ENCODE peak calls at places on chromosomes 16 and 17, in eight cellular contexts. One of them, this sample, is unnamed.
A peak's percentile ranks its signal among the peaks of the same experiment; 100 is the strongest.

GRCh38 chr17:67629963-67630320 is 87.8 kb upstream of the NOL11 start:
- DNase-seq in skeletal muscle cell: no peak
- DNase-seq in ascending aorta: no peak
- DNase-seq in HFFc6: peak; percentile 55
- DNase-seq in activated gamma-delta T cell treated with Interleukin-2 at 50 U/mL for 16 hours: no peak
- DNase-seq in stimulated activated CD4-positive, alpha-beta T cell treated with anti-CD3 and anti-CD28 coated beads, Interleukin-1b, Interleukin-23, amount 100 ng/mL, for 1 hour: no peak
- DNase-seq in KG1: no peak
- DNase-seq in AML-193: no peak
- DNase-seq in this sample: no peak

GRCh38 chr16:21973945-21974344 is 20.8 kb downstream of the UQCRC2 start:
- DNase-seq in skeletal muscle cell: no peak
- DNase-seq in ascending aorta: no peak
- DNase-seq in HFFc6: no peak
- DNase-seq in activated gamma-delta T cell treated with Interleukin-2 at 50 U/mL for 16 hours: no peak
- DNase-seq in stimulated activated CD4-positive, alpha-beta T cell treated with anti-CD3 and anti-CD28 coated beads, Interleukin-1b, Interleukin-23, amount 100 ng/mL, for 1 hour: no peak
- DNase-seq in KG1: no peak
- DNase-seq in AML-193: no peak
- DNase-seq in this sample: no peak

GRCh38 chr17:10421211-10421610 is 539 bp downstream of the MYH8 start:
- DNase-seq in skeletal muscle cell: no peak
- DNase-seq in ascending aorta: no peak
- DNase-seq in HFFc6: no peak
- DNase-seq in activated gamma-delta T cell treated with Interleukin-2 at 50 U/mL for 16 hours: no peak
- DNase-seq in stimulated activated CD4-positive, alpha-beta T cell treated with anti-CD3 and anti-CD28 coated beads, Interleukin-1b, Interleukin-23, amount 100 ng/mL, for 1 hour: no peak
- DNase-seq in KG1: no peak
- DNase-seq in AML-193: no peak
- DNase-seq in this sample: no peak

GRCh38 chr17:6456914-6457687 is 12.8 kb downstream of the PIMREG start:
- DNase-seq in skeletal muscle cell: no peak
- DNase-seq in ascending aorta: no peak
- DNase-seq in HFFc6: peak; percentile 61
- DNase-seq in activated gamma-delta T cell treated with Interleukin-2 at 50 U/mL for 16 hours: no peak
- DNase-seq in stimulated activated CD4-positive, alpha-beta T cell treated with anti-CD3 and anti-CD28 coated beads, Interleukin-1b, Interleukin-23, amount 100 ng/mL, for 1 hour: no peak
- DNase-seq in KG1: no peak
- DNase-seq in AML-193: no peak
- DNase-seq in this sample: no peak

GRCh38 chr17:44439168-44439567 is 49.7 kb upstream of the ITGA2B start:
- DNase-seq in skeletal muscle cell: no peak
- DNase-seq in ascending aorta: no peak
- DNase-seq in HFFc6: no peak
- DNase-seq in activated gamma-delta T cell treated with Interleukin-2 at 50 U/mL for 16 hours: no peak
- DNase-seq in stimulated activated CD4-positive, alpha-beta T cell treated with anti-CD3 and anti-CD28 coated beads, Interleukin-1b, Interleukin-23, amount 100 ng/mL, for 1 hour: no peak
- DNase-seq in KG1: no peak
- DNase-seq in AML-193: no peak
- DNase-seq in this sample: no peak

GRCh38 chr16:47903470-47903869 is 252.3 kb downstream of the ABCC12 start:
- DNase-seq in skeletal muscle cell: no peak
- DNase-seq in ascending aorta: no peak
- DNase-seq in HFFc6: no peak
- DNase-seq in activated gamma-delta T cell treated with Interleukin-2 at 50 U/mL for 16 hours: no peak
- DNase-seq in stimulated activated CD4-positive, alpha-beta T cell treated with anti-CD3 and anti-CD28 coated beads, Interleukin-1b, Interleukin-23, amount 100 ng/mL, for 1 hour: no peak
- DNase-seq in KG1: no peak
- DNase-seq in AML-193: no peak
- DNase-seq in this sample: no peak

GRCh38 chr17:51154176-51154575 is 817 bp downstream of the NME1 start:
- DNase-seq in skeletal muscle cell: no peak
- DNase-seq in ascending aorta: no peak
- DNase-seq in HFFc6: no peak
- DNase-seq in activated gamma-delta T cell treated with Interleukin-2 at 50 U/mL for 16 hours: no peak
- DNase-seq in stimulated activated CD4-positive, alpha-beta T cell treated with anti-CD3 and anti-CD28 coated beads, Interleukin-1b, Interleukin-23, amount 100 ng/mL, for 1 hour: no peak
- DNase-seq in KG1: no peak
- DNase-seq in AML-193: peak; percentile 40
- DNase-seq in this sample: no peak

GRCh38 chr17:7833795-7834553 is at the start of gene KDM6B:
- DNase-seq in skeletal muscle cell: no peak
- DNase-seq in ascending aorta: peak; percentile 97
- DNase-seq in HFFc6: peak; percentile 81
- DNase-seq in activated gamma-delta T cell treated with Interleukin-2 at 50 U/mL for 16 hours: peak; percentile 82
- DNase-seq in stimulated activated CD4-positive, alpha-beta T cell treated with anti-CD3 and anti-CD28 coated beads, Interleukin-1b, Interleukin-23, amount 100 ng/mL, for 1 hour: peak; percentile 72
- DNase-seq in KG1: peak; percentile 28
- DNase-seq in AML-193: peak; percentile 62
- DNase-seq in this sample: peak; percentile 96

GRCh38 chr16:70460737-70461261 is 6.4 kb downstream of the FCSK start:
- DNase-seq in skeletal muscle cell: no peak
- DNase-seq in ascending aorta: no peak
- DNase-seq in HFFc6: no peak
- DNase-seq in activated gamma-delta T cell treated with Interleukin-2 at 50 U/mL for 16 hours: no peak
- DNase-seq in stimulated activated CD4-positive, alpha-beta T cell treated with anti-CD3 and anti-CD28 coated beads, Interleukin-1b, Interleukin-23, amount 100 ng/mL, for 1 hour: no peak
- DNase-seq in KG1: no peak
- DNase-seq in AML-193: no peak
- DNase-seq in this sample: no peak

GRCh38 chr17:50947844-50948514 is 81.8 kb upstream of the TOB1 start:
- DNase-seq in skeletal muscle cell: no peak
- DNase-seq in ascending aorta: peak; percentile 74
- DNase-seq in HFFc6: no peak
- DNase-seq in activated gamma-delta T cell treated with Interleukin-2 at 50 U/mL for 16 hours: no peak
- DNase-seq in stimulated activated CD4-positive, alpha-beta T cell treated with anti-CD3 and anti-CD28 coated beads, Interleukin-1b, Interleukin-23, amount 100 ng/mL, for 1 hour: no peak
- DNase-seq in KG1: no peak
- DNase-seq in AML-193: no peak
- DNase-seq in this sample: peak; percentile 88

GRCh38 chr16:3485821-3486505 is 9.3 kb downstream of the C16orf90 start:
- DNase-seq in skeletal muscle cell: no peak
- DNase-seq in ascending aorta: no peak
- DNase-seq in HFFc6: no peak
- DNase-seq in activated gamma-delta T cell treated with Interleukin-2 at 50 U/mL for 16 hours: no peak
- DNase-seq in stimulated activated CD4-positive, alpha-beta T cell treated with anti-CD3 and anti-CD28 coated beads, Interleukin-1b, Interleukin-23, amount 100 ng/mL, for 1 hour: no peak
- DNase-seq in KG1: no peak
- DNase-seq in AML-193: no peak
- DNase-seq in this sample: no peak

GRCh38 chr16:83345846-83346245 is 461.9 kb upstream of the HSBP1 start:
- DNase-seq in skeletal muscle cell: no peak
- DNase-seq in ascending aorta: no peak
- DNase-seq in HFFc6: no peak
- DNase-seq in activated gamma-delta T cell treated with Interleukin-2 at 50 U/mL for 16 hours: no peak
- DNase-seq in stimulated activated CD4-positive, alpha-beta T cell treated with anti-CD3 and anti-CD28 coated beads, Interleukin-1b, Interleukin-23, amount 100 ng/mL, for 1 hour: no peak
- DNase-seq in KG1: no peak
- DNase-seq in AML-193: no peak
- DNase-seq in this sample: no peak

GRCh38 chr16:974606-975312 is 4.0 kb upstream of the LMF1 start:
- DNase-seq in skeletal muscle cell: peak; percentile 57
- DNase-seq in ascending aorta: no peak
- DNase-seq in HFFc6: no peak
- DNase-seq in activated gamma-delta T cell treated with Interleukin-2 at 50 U/mL for 16 hours: no peak
- DNase-seq in stimulated activated CD4-positive, alpha-beta T cell treated with anti-CD3 and anti-CD28 coated beads, Interleukin-1b, Interleukin-23, amount 100 ng/mL, for 1 hour: no peak
- DNase-seq in KG1: no peak
- DNase-seq in AML-193: no peak
- DNase-seq in this sample: no peak

GRCh38 chr16:79554912-79555311 is 45.6 kb downstream of the MAF start:
- DNase-seq in skeletal muscle cell: no peak
- DNase-seq in ascending aorta: no peak
- DNase-seq in HFFc6: no peak
- DNase-seq in activated gamma-delta T cell treated with Interleukin-2 at 50 U/mL for 16 hours: no peak
- DNase-seq in stimulated activated CD4-positive, alpha-beta T cell treated with anti-CD3 and anti-CD28 coated beads, Interleukin-1b, Interleukin-23, amount 100 ng/mL, for 1 hour: no peak
- DNase-seq in KG1: no peak
- DNase-seq in AML-193: no peak
- DNase-seq in this sample: no peak

GRCh38 chr16:3519581-3519980 is 18.8 kb downstream of the CLUAP1 start:
- DNase-seq in skeletal muscle cell: no peak
- DNase-seq in ascending aorta: no peak
- DNase-seq in HFFc6: peak; percentile 27
- DNase-seq in activated gamma-delta T cell treated with Interleukin-2 at 50 U/mL for 16 hours: no peak
- DNase-seq in stimulated activated CD4-positive, alpha-beta T cell treated with anti-CD3 and anti-CD28 coated beads, Interleukin-1b, Interleukin-23, amount 100 ng/mL, for 1 hour: no peak
- DNase-seq in KG1: no peak
- DNase-seq in AML-193: no peak
- DNase-seq in this sample: no peak

GRCh38 chr16:1003551-1004347 is 22.2 kb downstream of the SOX8 start:
- DNase-seq in skeletal muscle cell: no peak
- DNase-seq in ascending aorta: no peak
- DNase-seq in HFFc6: no peak
- DNase-seq in activated gamma-delta T cell treated with Interleukin-2 at 50 U/mL for 16 hours: peak; percentile 31
- DNase-seq in stimulated activated CD4-positive, alpha-beta T cell treated with anti-CD3 and anti-CD28 coated beads, Interleukin-1b, Interleukin-23, amount 100 ng/mL, for 1 hour: no peak
- DNase-seq in KG1: no peak
- DNase-seq in AML-193: no peak
- DNase-seq in this sample: no peak

GRCh38 chr17:19744492-19744891 is 3.6 kb downstream of the ALDH3A1 start:
- DNase-seq in skeletal muscle cell: no peak
- DNase-seq in ascending aorta: no peak
- DNase-seq in HFFc6: no peak
- DNase-seq in activated gamma-delta T cell treated with Interleukin-2 at 50 U/mL for 16 hours: no peak
- DNase-seq in stimulated activated CD4-positive, alpha-beta T cell treated with anti-CD3 and anti-CD28 coated beads, Interleukin-1b, Interleukin-23, amount 100 ng/mL, for 1 hour: no peak
- DNase-seq in KG1: no peak
- DNase-seq in AML-193: no peak
- DNase-seq in this sample: no peak